ENCODE peak calls at places on chromosomes 7 and 10, in ten cellular contexts. F, U, W, K, G, E, Z, N, C and V are unnamed samples.

GRCh38 chr7:158279539-158280466 is 307.8 kb downstream of the PTPRN2 start:
- DNase-seq in F (no peak), U (no peak), W (peak; percentile 30), K (peak; percentile 15), G (no peak), E (no peak), Z (peak; percentile 18), N (peak; percentile 50), C (no peak), V (no peak)

GRCh38 chr10:119268871-119269506 is 61.6 kb downstream of the GRK5 start:
- DNase-seq in F (no peak), U (no peak), W (no peak), K (no peak), G (no peak), E (peak; percentile 46), Z (no peak), N (no peak), C (peak; percentile 46), V (no peak)

GRCh38 chr7:98051118-98051744 is 55.4 kb upstream of the LMTK2 start:
- DNase-seq in F (peak; percentile 32), U (no peak), W (no peak), K (peak; percentile 81), G (peak; percentile 58), E (no peak), Z (peak; percentile 51), N (no peak), C (no peak), V (no peak)

GRCh38 chr7:73577627-73578341 is 595 bp downstream of the TBL2 start:
- DNase-seq in F (no peak), U (peak; percentile 12), W (peak; percentile 48), K (no peak), G (no peak), E (no peak), Z (no peak), N (peak; percentile 81), C (peak; percentile 59), V (no peak)

GRCh38 chr7:117630907-117631564 is 151.2 kb downstream of the CFTR start:
- DNase-seq in F (no peak), U (no peak), W (no peak), K (no peak), G (no peak), E (no peak), Z (no peak), N (no peak), C (no peak), V (no peak)

GRCh38 chr7:158129037-158130022 is 458.3 kb downstream of the PTPRN2 start:
- DNase-seq in F (no peak), U (no peak), W (peak; percentile 8), K (no peak), G (no peak), E (no peak), Z (no peak), N (peak; percentile 35), C (no peak), V (no peak)

GRCh38 chr7:105014725-105015630 is 973 bp downstream of the KMT2E start:
- DNase-seq in F (peak; percentile 64), U (peak; percentile 33), W (peak; percentile 57), K (peak; percentile 57), G (no peak), E (peak; percentile 71), Z (peak; percentile 70), N (no peak), C (peak; percentile 69), V (no peak)

GRCh38 chr7:44072364-44073231 is 7.2 kb upstream of the PGAM2 start:
- DNase-seq in F (peak; percentile 84), U (peak; percentile 98), W (peak; percentile 91), K (peak; percentile 93), G (peak; percentile 48), E (peak; percentile 94), Z (peak; percentile 70), N (peak; percentile 91), C (peak; percentile 87), V (peak; percentile 82)

GRCh38 chr10:69715156-69715898 is 85.3 kb downstream of the FAM241B start:
- DNase-seq in F (no peak), U (peak; percentile 11), W (no peak), K (no peak), G (no peak), E (no peak), Z (no peak), N (no peak), C (no peak), V (no peak)

GRCh38 chr7:32564542-32564941 is 69.3 kb downstream of the AVL9 start:
- DNase-seq in F (no peak), U (no peak), W (no peak), K (no peak), G (no peak), E (no peak), Z (no peak), N (no peak), C (peak; percentile 40), V (no peak)

GRCh38 chr7:18494821-18495408 is 634 bp upstream of the HDAC9 start:
- DNase-seq in F (no peak), U (no peak), W (no peak), K (no peak), G (no peak), E (no peak), Z (no peak), N (no peak), C (no peak), V (no peak)

GRCh38 chr7:119761776-119762175 is 511.2 kb upstream of the KCND2 start:
- DNase-seq in F (no peak), U (no peak), W (no peak), K (no peak), G (no peak), E (no peak), Z (no peak), N (no peak), C (no peak), V (no peak)

GRCh38 chr10:20492447-20492846 is 404.7 kb downstream of the NEBL start:
- DNase-seq in F (peak; percentile 33), U (no peak), W (no peak), K (peak; percentile 62), G (no peak), E (no peak), Z (no peak), N (no peak), C (no peak), V (no peak)

GRCh38 chr10:35274511-35275060 is 61.7 kb upstream of the CCNY start:
- DNase-seq in F (no peak), U (no peak), W (no peak), K (no peak), G (no peak), E (no peak), Z (no peak), N (no peak), C (no peak), V (no peak)

GRCh38 chr7:2452074-2452507 is 24.1 kb downstream of the GRIFIN start:
- DNase-seq in F (peak; percentile 28), U (no peak), W (no peak), K (peak; percentile 66), G (no peak), E (peak; percentile 73), Z (peak; percentile 57), N (peak; percentile 60), C (no peak), V (no peak)

GRCh38 chr7:77908664-77909063 is 110.1 kb downstream of the PHTF2 start:
- DNase-seq in F (no peak), U (no peak), W (no peak), K (no peak), G (no peak), E (no peak), Z (no peak), N (no peak), C (no peak), V (no peak)

DNA sequence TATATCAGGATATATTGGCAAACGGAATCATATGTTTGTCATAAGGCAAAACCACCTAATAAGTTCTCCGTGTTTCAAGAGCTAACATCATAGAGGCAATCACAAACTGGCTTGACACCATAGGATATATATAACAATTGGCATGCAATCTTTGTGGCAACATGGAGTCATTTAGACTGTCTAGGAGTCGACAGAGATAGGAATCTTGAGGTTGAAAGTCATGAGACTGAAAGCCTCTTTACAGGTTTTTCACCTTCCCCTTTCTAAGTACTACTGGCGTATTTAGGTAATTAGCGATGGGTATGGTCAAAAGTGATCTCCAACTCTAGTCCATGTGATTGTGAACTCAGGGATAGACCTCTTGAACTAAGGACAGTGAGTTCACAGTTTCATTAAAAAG is 63.7 kb downstream of the THSD7A start:
- DNase-seq in F (no peak), U (no peak), W (no peak), K (no peak), G (no peak), E (no peak), Z (no peak), N (no peak), C (no peak), V (no peak)
- H3K27ac ChIP-seq in F (no peak overlapping the region), U (no peak overlapping the region), W (no peak overlapping the region), K (peak overlapping the region; percentile 9), G (no peak overlapping the region), E (no peak overlapping the region), Z (no peak overlapping the region), N (no peak overlapping the region), C (no peak overlapping the region), V (no peak overlapping the region)

DNA sequence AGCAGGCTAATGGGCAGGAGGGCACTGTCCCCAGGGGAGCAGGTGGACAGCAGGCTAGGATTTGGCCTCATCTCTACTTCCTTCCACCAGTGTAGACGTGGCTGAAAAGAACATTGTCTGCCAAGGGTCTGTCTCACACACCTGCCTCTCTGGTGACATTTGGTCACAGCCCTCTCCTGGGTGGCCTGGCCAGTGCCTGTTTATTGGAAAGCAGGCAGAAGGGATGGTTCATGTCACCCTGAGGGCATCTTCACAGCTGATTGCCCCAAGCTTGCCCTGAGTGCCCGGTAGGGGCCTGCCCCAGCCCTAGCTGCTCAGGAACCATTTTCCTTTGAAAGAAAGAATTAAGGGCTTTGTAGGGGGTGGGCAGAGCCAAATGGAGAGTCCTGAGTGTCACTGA is 138.7 kb downstream of the C10orf105 start:
- DNase-seq in F (no peak), U (no peak), W (peak; percentile 27), K (no peak), G (no peak), E (no peak), Z (no peak), N (no peak), C (no peak), V (no peak)
- H3K27me3 ChIP-seq in F (no peaks in the 10 kb centered on the region), U (peaks cover 18% of the 10 kb centered on the region), W (peaks cover 4% of the 10 kb centered on the region), K (peaks cover 6% of the 10 kb centered on the region), G (peaks cover 8% of the 10 kb centered on the region), E (no peaks in the 10 kb centered on the region), Z (no peaks in the 10 kb centered on the region), N (no peaks in the 10 kb centered on the region), C (no peaks in the 10 kb centered on the region), V (peaks cover 4% of the 10 kb centered on the region)

DNA sequence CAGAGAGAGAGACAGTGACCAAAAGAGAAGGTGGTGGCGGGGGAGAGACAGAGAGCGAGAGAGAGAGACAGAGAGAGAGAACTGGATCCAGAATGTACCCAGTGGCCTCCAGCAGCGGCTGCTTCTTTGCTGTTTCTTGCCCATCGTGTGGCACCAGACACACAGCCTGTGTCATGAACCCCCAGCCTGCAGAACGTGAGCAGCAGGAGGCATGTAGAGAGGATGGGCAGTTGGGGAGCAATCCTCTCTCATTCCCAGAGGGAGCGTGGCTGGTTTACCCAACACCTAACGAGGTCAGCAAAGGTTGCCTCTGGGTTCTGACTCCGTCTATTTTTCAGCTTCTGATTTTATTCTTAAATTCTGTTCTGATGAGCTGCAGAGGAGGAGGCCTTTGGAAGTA is 168.1 kb downstream of the ADARB2 start:
- DNase-seq in F (no peak), U (no peak), W (no peak), K (no peak), G (no peak), E (no peak), Z (no peak), N (no peak), C (no peak), V (no peak)
- H3K27ac ChIP-seq in F (no peak overlapping the region), U (no peak overlapping the region), W (no peak overlapping the region), K (no peak overlapping the region), G (no peak overlapping the region), E (no peak overlapping the region), Z (no peak overlapping the region), N (no peak overlapping the region), C (no peak overlapping the region), V (no peak overlapping the region)

GRCh38 chr7:28046035-28046434 is 134.6 kb downstream of the JAZF1 start:
- DNase-seq in F (no peak), U (no peak), W (no peak), K (no peak), G (no peak), E (no peak), Z (no peak), N (no peak), C (no peak), V (no peak)
- H3K27me3 ChIP-seq in F (no peaks in the 10 kb centered on the region), U (no peaks in the 10 kb centered on the region), W (no peaks in the 10 kb centered on the region), K (no peaks in the 10 kb centered on the region), G (no peaks in the 10 kb centered on the region), E (no peaks in the 10 kb centered on the region), Z (no peaks in the 10 kb centered on the region), N (no peaks in the 10 kb centered on the region), C (no peaks in the 10 kb centered on the region), V (no peaks in the 10 kb centered on the region)